ENCODE peak calls at places on chromosomes 6 and 20, in four cellular contexts. Y is endothelial cell; N is suprapubic skin; C is CD8-positive, alpha-beta T cell. Q is an unnamed sample.

GRCh38 chr6:128826606-128827005 is 56.3 kb upstream of the LAMA2 start:
- DNase-seq in Y (no peak), C (no peak), N (no peak), Q (no peak)

GRCh38 chr6:19024737-19025136 is 637.6 kb downstream of the RNF144B start:
- DNase-seq in C (no peak), N (no peak), Y (peak), Q (no peak)

GRCh38 chr6:63509652-63510352 is 62.5 kb upstream of the LOC128125822 start:
- DNase-seq in C (no peak), Y (no peak), N (no peak), Q (no peak)

GRCh38 chr6:5087389-5087788 is 2.2 kb downstream of the PPP1R3G start:
- DNase-seq in Y (no peak), N (no peak), C (no peak), Q (no peak)

GRCh38 chr6:158143700-158144099 is 24.4 kb downstream of the SERAC1 start:
- DNase-seq in N (no peak), C (no peak), Y (peak), Q (no peak)

GRCh38 chr6:114432380-114432779 is 89.6 kb upstream of the HS3ST5 start:
- DNase-seq in N (no peak), Y (no peak), C (no peak), Q (no peak)

GRCh38 chr20:15889073-15889923 is 684.0 kb downstream of the KIF16B start:
- DNase-seq in C (no peak), Y (no peak), N (no peak), Q (no peak)

GRCh38 chr6:6688283-6688682 is 99.8 kb downstream of the LY86 start:
- DNase-seq in N (no peak), Y (no peak), C (no peak), Q (no peak)

GRCh38 chr6:136123464-136123863 is 126.6 kb downstream of the MTFR2 start:
- DNase-seq in N (no peak), Y (no peak), C (no peak), Q (no peak)

GRCh38 chr6:47007657-47008396 is 34.3 kb downstream of the ADGRF1 start:
- DNase-seq in Y (no peak), N (no peak), C (no peak), Q (no peak)

GRCh38 chr6:116518621-116519020 is 7.2 kb downstream of the CALHM5 start:
- DNase-seq in C (no peak), Y (no peak), N (no peak), Q (no peak)

GRCh38 chr6:128057541-128058335 is 156.9 kb upstream of the THEMIS start:
- DNase-seq in Y (no peak), N (no peak), C (no peak), Q (no peak)

GRCh38 chr6:1708141-1708540 is 98.4 kb downstream of the FOXC1 start:
- DNase-seq in N (no peak), C (no peak), Y (no peak), Q (no peak)

DNA sequence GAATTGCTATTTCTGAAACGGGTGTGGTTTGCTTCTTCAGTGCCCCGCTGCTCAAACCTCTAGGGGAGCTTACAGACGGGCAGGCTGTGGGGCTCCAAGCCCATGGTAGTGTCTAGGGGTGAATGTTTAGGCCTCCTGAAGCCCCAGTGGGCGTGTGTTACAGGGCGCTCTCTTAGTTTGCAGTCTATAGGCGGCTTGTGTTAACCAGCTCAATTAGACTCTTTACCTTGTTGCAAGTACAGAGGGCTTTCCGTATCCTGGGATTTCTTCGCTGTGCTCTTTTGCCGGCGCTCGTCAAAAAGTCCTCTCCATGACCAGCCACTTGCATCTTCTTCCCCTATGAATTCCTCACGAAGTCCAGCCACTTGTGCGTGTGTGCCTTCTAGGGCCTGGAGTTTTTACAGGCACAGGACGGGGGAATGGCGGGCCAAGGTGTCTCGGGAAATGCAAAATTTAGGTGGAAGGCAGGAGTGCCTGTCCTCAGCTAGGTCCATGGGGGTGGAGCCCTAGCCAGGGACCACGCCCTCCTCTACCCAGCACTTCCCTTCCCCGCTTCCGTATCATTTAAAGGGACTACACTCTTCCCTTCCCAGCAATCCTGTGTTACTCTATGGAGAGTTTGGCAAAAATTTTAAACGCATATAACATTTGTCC is 94.5 kb downstream of the HTR1B start:
- DNase-seq in N (no peak), C (no peak), Y (peak), Q (no peak)
- TF ChIP-seq CTCF in N (no peak), C (no peak), Y (no peak), Q (no peak)

GRCh38 chr6:32460528-32460927 is 20.8 kb downstream of the HLA-DRA start:
- DNase-seq in C (no peak), Y (no peak), N (no peak), Q (no peak)
- TF ChIP-seq CTCF in C (no peak), Y (no peak), N (no peak), Q (no peak)

DNA sequence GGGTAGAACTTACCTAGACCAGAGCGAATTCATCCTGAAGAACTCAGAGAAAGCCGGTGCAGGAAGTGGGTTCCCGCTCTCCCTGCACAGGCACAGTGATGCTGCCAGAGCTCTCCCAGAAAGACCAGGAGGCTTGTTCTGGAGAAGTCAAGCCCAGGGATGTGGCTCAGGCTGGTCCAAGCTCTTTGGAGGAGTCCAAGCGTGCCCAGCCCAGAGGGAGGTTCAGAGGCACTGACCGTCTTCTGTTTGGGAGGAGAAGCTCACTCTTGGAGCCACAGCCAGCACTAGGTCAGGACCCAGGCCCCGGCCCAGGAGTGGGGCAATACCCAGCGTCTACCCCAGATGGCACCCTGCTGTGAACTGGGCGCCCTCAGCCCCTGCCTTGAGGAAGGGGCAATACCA is 1.5 kb upstream of the PMEPA1 start:
- DNase-seq in N (no peak), C (no peak), Y (no peak), Q (no peak)
- TF ChIP-seq CTCF in N (no peak), C (no peak), Y (no peak), Q (no peak)

GRCh38 chr20:8443464-8444072 is 311.5 kb downstream of the PLCB1 start:
- DNase-seq in C (no peak), N (no peak), Y (no peak), Q (no peak)
- TF ChIP-seq CTCF in C (no peak), N (no peak), Y (no peak), Q (no peak)

GRCh38 chr6:25476126-25476525 is 175.9 kb upstream of the SCGN start:
- DNase-seq in C (no peak), N (no peak), Y (no peak), Q (no peak)

GRCh38 chr6:25468881-25469280 is 183.1 kb upstream of the SCGN start:
- DNase-seq in Y (no peak), C (no peak), N (no peak), Q (no peak)

GRCh38 chr6:25473447-25473846 is 178.6 kb upstream of the SCGN start:
- DNase-seq in N (no peak), C (no peak), Y (no peak), Q (no peak)

GRCh38 chr6:25469797-25470388 is 182.1 kb upstream of the SCGN start:
- DNase-seq in Y (no peak), N (no peak), C (no peak), Q (no peak)

DNA sequence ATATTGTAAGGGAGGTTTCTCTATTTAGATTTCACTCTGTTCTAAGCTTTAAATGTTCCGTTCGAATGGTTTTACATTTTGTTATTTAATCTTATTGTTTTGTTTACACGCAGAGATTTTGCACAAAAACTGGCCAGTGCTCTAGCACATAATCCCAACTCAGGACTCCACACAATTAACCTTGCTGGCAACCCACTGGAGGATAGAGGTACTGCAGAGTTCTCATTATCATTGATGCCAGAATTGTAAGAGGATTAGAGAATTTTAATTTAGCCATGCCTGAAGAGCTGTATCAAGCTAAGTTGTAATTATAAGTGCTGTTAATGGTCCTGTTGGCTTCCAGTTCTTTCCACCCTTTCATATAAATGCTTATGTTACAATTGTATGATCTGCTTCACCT is 179.7 kb upstream of the SCGN start:
- DNase-seq in C (no peak), N (no peak), Y (peak), Q (no peak)
- TF ChIP-seq CTCF in C (peak), N (peak), Y (peak), Q (no peak)

DNA sequence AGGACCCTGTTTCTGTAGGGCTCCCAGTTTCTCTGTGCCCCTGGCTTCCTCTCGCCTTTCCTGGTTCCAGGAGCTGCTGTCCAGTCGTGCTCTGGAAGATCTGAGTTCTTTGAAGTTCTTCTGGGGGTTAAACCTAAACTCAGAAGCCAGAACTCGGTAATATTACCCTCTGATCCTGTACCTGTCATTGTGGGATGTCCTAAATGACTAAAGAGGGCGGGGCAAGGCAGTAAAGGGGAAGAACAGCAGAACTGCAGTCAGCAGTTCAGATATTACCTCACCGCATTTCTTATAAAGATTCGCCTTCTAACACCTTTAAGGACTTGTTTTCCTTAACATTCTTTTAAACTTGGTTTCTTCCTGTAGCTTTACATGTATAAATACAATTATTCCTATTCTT is 63.9 kb downstream of the FAM120B start:
- DNase-seq in C (no peak), N (no peak), Y (no peak), Q (no peak)
- TF ChIP-seq CTCF in C (no peak), N (no peak), Y (no peak), Q (no peak)

Q was measured in activated B cell treated with CpG ODN at 0.5 μM for 24 hours.